ENCODE peak calls at places on chromosomes 6 and 20, in six cellular contexts. K, O, N, B, X and W are unnamed samples.

GRCh38 chr6:135183532-135184440 is 2.7 kb downstream of the MYB start:
- DNase-seq in K (peak; percentile 61), O (peak; percentile 38), N (no peak), B (peak; percentile 55), X (peak; percentile 66), W (peak; percentile 64)

GRCh38 chr20:44609511-44610312 is 27.3 kb downstream of the PKIG start:
- DNase-seq in K (peak; percentile 88), O (peak; percentile 83), N (peak; percentile 85), B (peak; percentile 77), X (peak; percentile 94), W (peak; percentile 80)

GRCh38 chr20:48564997-48565396 is 262.8 kb downstream of the PREX1 start:
- DNase-seq in K (no peak), O (no peak), N (no peak), B (no peak), X (no peak), W (no peak)

GRCh38 chr6:63295553-63295952 is 24.2 kb downstream of the LGSN start:
- DNase-seq in K (no peak), O (no peak), N (no peak), B (no peak), X (no peak), W (no peak)

GRCh38 chr6:21587182-21587924 is 6.2 kb upstream of the SOX4 start:
- DNase-seq in K (peak; percentile 65), O (peak; percentile 63), N (no peak), B (peak; percentile 49), X (peak; percentile 70), W (peak; percentile 54)

GRCh38 chr20:48684501-48685041 is 143.2 kb downstream of the PREX1 start:
- DNase-seq in K (no peak), O (no peak), N (no peak), B (no peak), X (no peak), W (no peak)

GRCh38 chr6:1477432-1478090 is 88.2 kb downstream of the FOXF2 start:
- DNase-seq in K (no peak), O (peak; percentile 86), N (no peak), B (no peak), X (no peak), W (no peak)

GRCh38 chr20:22795897-22796296 is 211.5 kb upstream of the FOXA2 start:
- DNase-seq in K (no peak), O (peak; percentile 98), N (no peak), B (no peak), X (no peak), W (no peak)

GRCh38 chr6:36977470-36977941 is 8.5 kb downstream of the MTCH1 start:
- DNase-seq in K (no peak), O (peak; percentile 42), N (no peak), B (peak; percentile 71), X (no peak), W (no peak)
- TF ChIP-seq CTCF in K (peak; percentile 8), O (peak; percentile 37), N (peak; percentile 46), B (peak; percentile 72), X (peak; percentile 51), W (peak; percentile 45)

GRCh38 chr6:160041608-160042007 is 72.7 kb downstream of the IGF2R start:
- DNase-seq in K (peak; percentile 66), O (peak; percentile 90), N (no peak), B (no peak), X (no peak), W (no peak)
- TF ChIP-seq CTCF in K (peak; percentile 52), O (peak; percentile 41), N (no peak), B (no peak), X (no peak), W (no peak)

DNA sequence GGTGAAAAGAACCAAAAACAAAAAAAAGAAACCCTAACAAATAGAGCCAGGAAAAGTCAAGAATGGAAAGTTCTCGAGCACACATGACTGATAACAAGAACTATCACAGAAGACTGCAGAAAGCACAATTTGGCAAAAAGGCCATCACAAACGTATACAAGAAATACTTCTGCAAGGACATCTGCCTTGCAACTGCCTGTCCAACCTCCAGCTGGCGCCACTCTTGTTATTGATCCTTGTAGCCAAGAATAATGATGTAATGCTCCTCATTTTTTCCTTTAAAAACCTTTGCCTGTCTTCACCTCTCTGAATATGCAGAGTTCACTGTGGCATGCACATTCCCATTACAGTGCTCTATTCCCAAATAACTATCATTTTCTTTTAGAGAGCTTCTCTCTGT is 87.9 kb upstream of the BMP5 start:
- DNase-seq in K (no peak), O (peak; percentile 47), N (no peak), B (no peak), X (no peak), W (no peak)
- TF ChIP-seq CTCF in K (no peak), O (peak; percentile 58), N (peak; percentile 80), B (no peak), X (peak; percentile 51), W (no peak)

GRCh38 chr6:84284428-84285033 is 57.1 kb upstream of the CEP162 start:
- DNase-seq in K (no peak), O (peak; percentile 19), N (no peak), B (no peak), X (peak; percentile 17), W (no peak)
- TF ChIP-seq CTCF in K (no peak), O (peak; percentile 45), N (peak; percentile 76), B (no peak), X (peak; percentile 21), W (no peak)

GRCh38 chr6:26156105-26156849 is 69.0 kb downstream of the HFE start:
- DNase-seq in K (peak; percentile 96), O (peak; percentile 83), N (peak; percentile 67), B (peak; percentile 92), X (peak; percentile 88), W (peak; percentile 85)
- TF ChIP-seq CTCF in K (peak; percentile 32), O (no peak), N (no peak), B (no peak), X (no peak), W (no peak)

DNA sequence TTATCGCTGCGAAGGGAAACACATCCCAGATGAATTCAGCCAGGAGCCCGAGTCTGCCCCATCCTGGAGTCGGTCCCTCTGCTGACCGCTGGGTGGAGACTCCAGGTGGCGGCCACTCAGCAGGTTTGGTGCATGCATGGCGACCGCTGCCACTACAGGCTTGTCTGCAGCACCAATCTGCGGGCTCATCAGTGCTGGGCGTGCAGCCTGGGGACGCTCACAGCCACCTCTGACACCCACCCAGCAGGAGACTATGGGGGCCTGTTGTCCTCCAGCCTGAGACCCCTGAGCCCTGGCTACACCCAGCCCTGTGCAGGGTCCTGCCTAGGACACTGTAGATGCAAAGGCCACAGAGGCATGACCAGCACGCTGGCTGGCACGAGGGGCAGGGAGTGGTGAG is 40.5 kb upstream of the GATA5 start:
- DNase-seq in K (no peak), O (no peak), N (no peak), B (no peak), X (no peak), W (no peak)
- TF ChIP-seq CTCF in K (no peak), O (peak; percentile 7), N (peak; percentile 34), B (no peak), X (no peak), W (no peak)

GRCh38 chr6:56671160-56671559 is 28.5 kb upstream of the DST start:
- DNase-seq in K (no peak), O (no peak), N (no peak), B (no peak), X (no peak), W (no peak)
- TF ChIP-seq CTCF in K (no peak), O (no peak), N (no peak), B (no peak), X (no peak), W (no peak)

GRCh38 chr6:33777716-33778474 is 11.0 kb downstream of the LEMD2 start:
- DNase-seq in K (no peak), O (no peak), N (no peak), B (no peak), X (no peak), W (no peak)

GRCh38 chr6:33779895-33780294 is 9.0 kb downstream of the LEMD2 start:
- DNase-seq in K (no peak), O (no peak), N (no peak), B (no peak), X (no peak), W (no peak)

GRCh38 chr6:33778475-33779121 is 10.3 kb downstream of the LEMD2 start:
- DNase-seq in K (no peak), O (no peak), N (no peak), B (no peak), X (no peak), W (no peak)

GRCh38 chr6:33781105-33781975 is 7.6 kb downstream of the LEMD2 start:
- DNase-seq in K (no peak), O (no peak), N (peak; percentile 87), B (no peak), X (peak; percentile 65), W (no peak)

GRCh38 chr6:33779305-33779704 is 9.6 kb downstream of the LEMD2 start:
- DNase-seq in K (no peak), O (no peak), N (no peak), B (no peak), X (peak; percentile 56), W (no peak)
- TF ChIP-seq CTCF in K (no peak), O (no peak), N (peak; percentile 53), B (no peak), X (peak; percentile 43), W (no peak)

DNA sequence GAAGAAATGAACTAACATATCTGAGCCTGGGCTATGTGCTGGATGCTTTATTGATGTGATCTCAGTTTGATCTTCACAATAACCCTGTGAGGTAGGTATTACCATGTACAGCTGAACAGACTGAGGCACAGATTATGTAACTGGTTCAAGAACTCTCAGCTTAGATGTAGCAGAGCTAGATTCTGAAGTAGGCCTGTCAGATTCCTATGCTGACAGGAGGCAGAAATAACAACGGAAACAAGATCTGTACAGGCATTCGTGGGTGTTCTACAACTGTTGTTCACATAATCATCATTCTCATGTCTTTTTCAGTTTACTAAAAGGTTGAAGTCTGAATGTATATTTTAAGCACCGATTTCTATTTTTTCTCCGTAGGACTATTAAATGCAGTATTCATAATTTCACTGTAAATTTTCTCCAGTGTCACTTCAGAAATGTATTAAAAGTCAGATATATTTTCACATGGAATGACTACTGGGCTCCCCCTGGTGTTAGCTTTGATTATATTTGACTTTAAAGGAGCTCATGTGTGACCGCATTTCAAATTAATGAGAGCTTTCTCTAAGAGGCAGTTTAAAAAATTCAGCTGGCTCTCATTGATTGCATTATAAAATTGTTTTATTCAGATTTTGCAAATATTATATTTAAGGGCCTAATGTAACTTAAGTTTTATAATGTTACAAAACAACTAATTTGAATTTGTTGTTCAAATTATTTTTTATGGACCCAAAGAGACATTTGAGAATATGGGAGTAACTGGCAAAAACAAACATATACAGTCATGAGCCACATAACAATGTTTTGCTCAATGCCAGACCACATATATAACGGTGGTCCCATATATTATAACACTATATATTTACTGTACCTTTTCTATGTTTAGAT is 36.4 kb upstream of the SLC17A4 start:
- DNase-seq in K (no peak), O (peak; percentile 40), N (no peak), B (peak; percentile 31), X (peak; percentile 17), W (no peak)
- TF ChIP-seq CTCF in K (peak; percentile 26), O (peak; percentile 59), N (peak; percentile 44), B (peak; percentile 79), X (peak; percentile 70), W (peak; percentile 57)

DNA sequence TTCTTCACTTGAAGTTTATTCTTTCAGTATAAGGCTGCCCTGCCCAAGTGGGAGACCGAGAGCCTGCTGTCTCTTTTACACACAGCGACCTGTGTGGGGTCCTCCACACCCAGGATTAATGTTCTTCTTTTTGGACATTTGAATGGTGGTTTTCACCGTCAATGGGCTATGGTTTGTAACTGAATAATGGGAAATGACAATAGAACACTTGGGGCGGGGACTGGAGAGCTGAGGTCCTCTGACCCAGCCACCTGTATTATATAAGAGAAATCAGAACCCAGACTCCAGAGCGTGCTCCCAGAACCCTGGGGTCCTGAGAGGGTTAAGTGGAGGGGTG is 117.0 kb upstream of the ARMC2 start:
- DNase-seq in K (no peak), O (no peak), N (no peak), B (no peak), X (no peak), W (no peak)
- TF ChIP-seq CTCF in K (no peak), O (no peak), N (no peak), B (no peak), X (no peak), W (no peak)